ENCODE peak calls at places on chromosome 4, in four cellular contexts. J, L, Y and C are unnamed samples.

GRCh38 chr4:138090145-138090917 is 151.8 kb downstream of the SLC7A11 start:
- DNase-seq in J (no peak), L (peak; percentile 87), Y (peak; percentile 78), C (no peak)

GRCh38 chr4:176988226-176988625 is 195.5 kb upstream of the VEGFC start:
- DNase-seq in J (no peak), L (peak; percentile 93), Y (peak; percentile 95), C (no peak)

GRCh38 chr4:73468170-73468569 is 13.4 kb upstream of the AFM start:
- DNase-seq in J (no peak), L (no peak), Y (no peak), C (no peak)

GRCh38 chr4:184097240-184097619 is 120.4 kb downstream of the ENPP6 start:
- DNase-seq in J (no peak), L (no peak), Y (no peak), C (peak; percentile 94)

GRCh38 chr4:158523990-158524545 is 2.4 kb downstream of the RXFP1 start:
- DNase-seq in J (no peak), L (no peak), Y (no peak), C (no peak)

GRCh38 chr4:15010038-15010585 is 7.8 kb downstream of the CPEB2 start:
- DNase-seq in J (no peak), L (no peak), Y (no peak), C (no peak)

GRCh38 chr4:147518846-147519767 is 38.2 kb downstream of the EDNRA start:
- DNase-seq in J (peak; percentile 25), L (peak; percentile 81), Y (peak; percentile 87), C (no peak)

GRCh38 chr4:73281396-73281795 is 22.8 kb upstream of the ANKRD17 start:
- DNase-seq in J (no peak), L (no peak), Y (no peak), C (no peak)

GRCh38 chr4:143140696-143141095 is 44.0 kb upstream of the USP38 start:
- DNase-seq in J (no peak), L (no peak), Y (no peak), C (no peak)

GRCh38 chr4:273312-274017 is 31.8 kb downstream of the ZNF732 start:
- DNase-seq in J (no peak), L (no peak), Y (no peak), C (no peak)

GRCh38 chr4:56129431-56129861 is 180.7 kb downstream of the CEP135 start:
- DNase-seq in J (no peak), L (no peak), Y (no peak), C (no peak)

GRCh38 chr4:3340703-3341088 is 47.9 kb downstream of the RGS12 start:
- DNase-seq in J (no peak), L (no peak), Y (no peak), C (no peak)

GRCh38 chr4:8724436-8725070 is 132.0 kb downstream of the CPZ start:
- DNase-seq in J (no peak), L (no peak), Y (no peak), C (peak; percentile 66)

GRCh38 chr4:71206763-71207162 is 132.1 kb upstream of the SLC4A4 start:
- DNase-seq in J (no peak), L (peak; percentile 67), Y (peak; percentile 74), C (no peak)

GRCh38 chr4:156109943-156110925 is 156.6 kb upstream of the CTSO start:
- DNase-seq in J (no peak), L (no peak), Y (peak; percentile 70), C (no peak)

GRCh38 chr4:102501176-102501634 is at the start of gene NFKB1:
- DNase-seq in J (peak; percentile 77), L (peak; percentile 79), Y (peak; percentile 88), C (peak; percentile 91)

GRCh38 chr4:40736910-40737309 is 12.8 kb upstream of the NSUN7 start:
- DNase-seq in J (no peak), L (no peak), Y (peak; percentile 48), C (no peak)

GRCh38 chr4:3307891-3308575 is 15.2 kb downstream of the RGS12 start:
- DNase-seq in J (no peak), L (no peak), Y (no peak), C (no peak)

GRCh38 chr4:29289118-29289517 is 1431.1 kb upstream of the PCDH7 start:
- DNase-seq in J (no peak), L (no peak), Y (no peak), C (no peak)

GRCh38 chr4:11189756-11190155 is 238.9 kb downstream of the HS3ST1 start:
- DNase-seq in J (no peak), L (no peak), Y (no peak), C (no peak)

GRCh38 chr4:10701702-10702460 is 17.3 kb upstream of the CLNK start:
- DNase-seq in J (no peak), L (no peak), Y (peak; percentile 28), C (no peak)

GRCh38 chr4:76748649-76749048 is 149.3 kb downstream of the SOWAHB start:
- DNase-seq in J (no peak), L (peak; percentile 36), Y (peak; percentile 43), C (no peak)

GRCh38 chr4:23902203-23902602 is 12.4 kb upstream of the PPARGC1A start:
- DNase-seq in J (no peak), L (no peak), Y (no peak), C (no peak)

GRCh38 chr4:123477804-123478209 is 81.2 kb downstream of the SPRY1 start:
- DNase-seq in J (peak; percentile 15), L (peak; percentile 75), Y (peak; percentile 36), C (no peak)

GRCh38 chr4:40363382-40363920 is 28.3 kb downstream of the CHRNA9 start:
- DNase-seq in J (no peak), L (no peak), Y (no peak), C (no peak)